ENCODE peak calls at places on chromosomes 7 and 10, in seven cellular contexts. K is stimulated activated CD8-positive, alpha-beta memory T cell treated with anti-CD3 and anti-CD28 coated beads, Interleukin-4, amount 100 ng/mL, for 4 hours; M is mammary epithelial cell; W is left ventricle myocardium inferior; C is progenitor cell of endocrine pancreas; X is kidney tubule cell; B is pancreas. Q is an unnamed sample.

GRCh38 chr10:75987610-75988009 is 556.2 kb downstream of the LRMDA start:
- DNase-seq in K (no peak), M (peak; percentile 11), W (no peak), C (no peak), X (peak; percentile 57), B (no peak), Q (no peak)

GRCh38 chr10:132464256-132465192 is 67.5 kb downstream of the PWWP2B start:
- DNase-seq in K (no peak), M (no peak), W (peak; percentile 90), C (no peak), X (no peak), B (peak; percentile 52), Q (no peak)

GRCh38 chr7:3558410-3558809 is 257.4 kb downstream of the SDK1 start:
- DNase-seq in K (no peak), M (no peak), W (no peak), C (no peak), X (no peak), B (no peak), Q (no peak)

GRCh38 chr7:22121702-22122474 is 176.2 kb upstream of the CDCA7L start:
- DNase-seq in K (no peak), M (no peak), W (no peak), C (no peak), X (no peak), B (no peak), Q (no peak)

GRCh38 chr7:90239625-90240228 is 5.2 kb upstream of the CFAP69 start:
- DNase-seq in K (no peak), M (no peak), W (no peak), C (no peak), X (no peak), B (no peak), Q (peak; percentile 26)

GRCh38 chr10:1360011-1360580 is 303.9 kb downstream of the WDR37 start:
- DNase-seq in K (no peak), M (no peak), W (no peak), C (no peak), X (no peak), B (no peak), Q (no peak)

GRCh38 chr7:29369909-29370488 is 175.4 kb downstream of the CHN2 start:
- DNase-seq in K (no peak), M (no peak), W (no peak), C (no peak), X (peak; percentile 13), B (no peak), Q (no peak)

GRCh38 chr10:51896849-51897248 is 197.5 kb upstream of the CSTF2T start:
- DNase-seq in K (no peak), M (no peak), W (no peak), C (no peak), X (no peak), B (no peak), Q (no peak)

GRCh38 chr7:1693991-1694524 is 24.0 kb downstream of the ELFN1 start:
- DNase-seq in K (no peak), M (no peak), W (peak; percentile 20), C (peak; percentile 8), X (peak; percentile 17), B (no peak), Q (no peak)

GRCh38 chr10:101031128-101031795 is at the start of the genes PDZD7 and SFXN3:
- DNase-seq in K (peak; percentile 92), M (peak; percentile 91), W (peak; percentile 99), C (peak; percentile 88), X (peak; percentile 94), B (peak; percentile 97), Q (peak; percentile 95)

GRCh38 chr10:13310518-13311176 is 10.8 kb upstream of the PHYH start:
- DNase-seq in K (no peak), M (no peak), W (no peak), C (no peak), X (peak; percentile 53), B (no peak), Q (no peak)

GRCh38 chr7:116356979-116357378 is 142.6 kb upstream of the CAV2 start:
- DNase-seq in K (no peak), M (peak; percentile 5), W (no peak), C (no peak), X (peak; percentile 5), B (no peak), Q (peak; percentile 24)

GRCh38 chr7:133571066-133571465 is 318.2 kb downstream of the EXOC4 start:
- DNase-seq in K (no peak), M (no peak), W (no peak), C (no peak), X (no peak), B (no peak), Q (no peak)

GRCh38 chr7:121328508-121329459 is at the start of gene WNT16:
- DNase-seq in K (no peak), M (no peak), W (no peak), C (no peak), X (no peak), B (no peak), Q (no peak)

GRCh38 chr10:125148021-125148439 is 12.3 kb downstream of the CTBP2 start:
- DNase-seq in K (no peak), M (no peak), W (no peak), C (no peak), X (peak; percentile 66), B (no peak), Q (peak; percentile 26)

GRCh38 chr10:127875916-127876315 is 16.8 kb downstream of the CLRN3 start:
- DNase-seq in K (no peak), M (no peak), W (no peak), C (no peak), X (no peak), B (no peak), Q (no peak)

GRCh38 chr10:84077728-84078127 is 61.6 kb upstream of the GHITM start:
- DNase-seq in K (no peak), M (no peak), W (no peak), C (no peak), X (peak; percentile 69), B (no peak), Q (no peak)

GRCh38 chr7:116582164-116582732 is 57.4 kb downstream of the CAV1 start:
- DNase-seq in K (no peak), M (no peak), W (no peak), C (no peak), X (peak; percentile 44), B (no peak), Q (no peak)